ENCODE peak calls at places on chromosome 21, in eight cellular contexts. T is tibial artery; M is CD4-positive, alpha-beta memory T cell; K is kidney; G is pancreas; F is CD8-positive, alpha-beta T cell; J is uterus; Y is naive thymus-derived CD4-positive, alpha-beta T cell. D is an unnamed sample. For H3K4me1, the result is how much of the 10 kb centered on the place peaks cover.

GRCh38 chr21:36297938-36298572 is 21.9 kb upstream of the MORC3 start:
- DNase-seq in T (peak), M (peak), K (no peak), G (no peak), F (peak), J (peak), Y (peak), D (peak)

GRCh38 chr21:26826801-26827200 is 18.4 kb downstream of the ADAMTS1 start:
- DNase-seq in T (no peak), M (no peak), K (no peak), G (no peak), F (no peak), J (no peak), Y (no peak), D (no peak)

GRCh38 chr21:32578107-32578691 is 7.1 kb downstream of the TCP10L start:
- DNase-seq in T (no peak), M (no peak), K (no peak), G (no peak), F (no peak), J (no peak), Y (no peak), D (no peak)

GRCh38 chr21:32918467-32919140 is 107.1 kb upstream of the OLIG2 start:
- DNase-seq in T (no peak), M (no peak), K (no peak), G (no peak), F (no peak), J (no peak), Y (no peak), D (no peak)

GRCh38 chr21:41249476-41249875 is 67.1 kb upstream of the FAM3B start:
- DNase-seq in T (no peak), M (no peak), K (no peak), G (peak), F (no peak), J (no peak), Y (no peak), D (no peak)

GRCh38 chr21:30426732-30427131 is 1.0 kb upstream of the KRTAP13-3 start:
- DNase-seq in T (no peak), M (no peak), K (no peak), G (no peak), F (no peak), J (no peak), Y (no peak), D (no peak)

GRCh38 chr21:36320421-36321324 is 676 bp downstream of the MORC3 start:
- DNase-seq in T (peak), M (no peak), K (peak), G (peak), F (no peak), J (peak), Y (peak), D (no peak)

GRCh38 chr21:46581780-46582307 is 23.0 kb downstream of the S100B start:
- DNase-seq in T (no peak), M (no peak), K (no peak), G (no peak), F (no peak), J (no peak), Y (no peak), D (no peak)

GRCh38 chr21:36093512-36093911 is 23.7 kb downstream of the CBR1 start:
- DNase-seq in T (no peak), M (no peak), K (no peak), G (no peak), F (no peak), J (no peak), Y (no peak), D (no peak)

GRCh38 chr21:41168391-41169257 is 664 bp downstream of the BACE2 start:
- DNase-seq in T (peak), M (no peak), K (peak), G (peak), F (no peak), J (peak), Y (no peak), D (no peak)

GRCh38 chr21:40300300-40300699 is 433.1 kb downstream of the PCP4 start:
- DNase-seq in T (no peak), M (no peak), K (no peak), G (no peak), F (no peak), J (no peak), Y (no peak), D (no peak)

GRCh38 chr21:21463456-21463855 is 465.2 kb downstream of the NCAM2 start:
- DNase-seq in T (no peak), M (no peak), K (no peak), G (no peak), F (no peak), J (no peak), Y (no peak), D (no peak)

GRCh38 chr21:41283211-41283818 is 33.3 kb upstream of the FAM3B start:
- DNase-seq in T (no peak), M (peak), K (no peak), G (no peak), F (peak), J (peak), Y (peak), D (peak)

GRCh38 chr21:41091561-41091960 is 76.4 kb upstream of the BACE2 start:
- DNase-seq in T (no peak), M (no peak), K (no peak), G (no peak), F (no peak), J (no peak), Y (no peak), D (no peak)

GRCh38 chr21:21973806-21974205 is 975.6 kb downstream of the NCAM2 start:
- DNase-seq in T (no peak), M (no peak), K (no peak), G (no peak), F (no peak), J (no peak), Y (no peak), D (no peak)

GRCh38 chr21:46551636-46552241 is 53.1 kb downstream of the S100B start:
- DNase-seq in T (no peak), M (peak), K (no peak), G (no peak), F (peak), J (no peak), Y (peak), D (peak)

GRCh38 chr21:32386195-32386870 is 6.5 kb downstream of the URB1 start:
- DNase-seq in T (no peak), M (no peak), K (no peak), G (no peak), F (no peak), J (no peak), Y (no peak), D (no peak)

GRCh38 chr21:38819719-38820147 is 14.0 kb downstream of the ETS2 start:
- DNase-seq in T (no peak), M (no peak), K (no peak), G (no peak), F (no peak), J (no peak), Y (no peak), D (no peak)

GRCh38 chr21:17554619-17555472 is 42.0 kb downstream of the CXADR start:
- DNase-seq in T (no peak), M (no peak), K (no peak), G (no peak), F (no peak), J (no peak), Y (no peak), D (no peak)

GRCh38 chr21:39696196-39696595 is 48.8 kb upstream of the IGSF5 start:
- DNase-seq in T (no peak), M (no peak), K (no peak), G (no peak), F (no peak), J (no peak), Y (no peak), D (no peak)

GRCh38 chr21:37396855-37397254 is 30.3 kb downstream of the DYRK1A start:
- DNase-seq in T (no peak), M (no peak), K (no peak), G (no peak), F (no peak), J (no peak), Y (no peak), D (no peak)
- H3K4me1 ChIP-seq in T (under half), M (half or more), K (under half), G (under half), F (half or more), J (under half), Y (under half), D (under half)

GRCh38 chr21:42530167-42530518 is 16.5 kb downstream of the SLC37A1 start:
- DNase-seq in T (no peak), M (no peak), K (no peak), G (no peak), F (no peak), J (no peak), Y (no peak), D (no peak)

GRCh38 chr21:42532466-42533181 is 19.0 kb downstream of the SLC37A1 start:
- DNase-seq in T (peak), M (no peak), K (peak), G (peak), F (no peak), J (peak), Y (no peak), D (no peak)

GRCh38 chr21:42533306-42533962 is 19.8 kb downstream of the SLC37A1 start:
- DNase-seq in T (no peak), M (no peak), K (peak), G (peak), F (no peak), J (no peak), Y (no peak), D (no peak)

GRCh38 chr21:42533963-42534355 is 20.3 kb downstream of the SLC37A1 start:
- DNase-seq in T (no peak), M (no peak), K (no peak), G (no peak), F (no peak), J (no peak), Y (no peak), D (no peak)

GRCh38 chr21:42531771-42532170 is 18.1 kb downstream of the SLC37A1 start:
- DNase-seq in T (no peak), M (no peak), K (peak), G (peak), F (no peak), J (no peak), Y (no peak), D (no peak)
- H3K4me1 ChIP-seq in T (under half), M (under half), K (under half), G (under half), F (under half), J (under half), Y (under half), D (under half)

DNA sequence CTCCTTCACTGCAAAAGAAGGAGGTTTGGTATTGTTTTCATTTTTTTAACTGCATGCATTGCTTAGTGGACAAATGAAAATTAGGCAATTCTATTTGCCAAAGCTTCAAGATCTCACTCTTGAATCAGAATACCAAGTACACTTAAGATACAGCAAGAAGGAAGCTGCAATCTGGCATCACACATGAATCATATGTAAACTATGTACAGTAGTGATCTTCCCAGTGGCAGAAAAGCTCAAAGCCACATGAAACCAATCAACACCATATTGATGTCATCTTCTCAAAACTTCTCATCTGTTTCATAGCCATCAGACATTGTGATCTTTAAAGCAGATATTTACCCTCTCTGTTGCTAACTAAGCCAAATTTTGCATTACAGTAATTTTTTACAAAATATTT is 550.1 kb downstream of the LTN1 start:
- DNase-seq in T (no peak), M (no peak), K (no peak), G (no peak), F (no peak), J (no peak), Y (no peak), D (no peak)
- H3K4me1 ChIP-seq in T (under half), M (under half), K (under half), G (under half), F (under half), J (under half), Y (under half), D (under half)

DNA sequence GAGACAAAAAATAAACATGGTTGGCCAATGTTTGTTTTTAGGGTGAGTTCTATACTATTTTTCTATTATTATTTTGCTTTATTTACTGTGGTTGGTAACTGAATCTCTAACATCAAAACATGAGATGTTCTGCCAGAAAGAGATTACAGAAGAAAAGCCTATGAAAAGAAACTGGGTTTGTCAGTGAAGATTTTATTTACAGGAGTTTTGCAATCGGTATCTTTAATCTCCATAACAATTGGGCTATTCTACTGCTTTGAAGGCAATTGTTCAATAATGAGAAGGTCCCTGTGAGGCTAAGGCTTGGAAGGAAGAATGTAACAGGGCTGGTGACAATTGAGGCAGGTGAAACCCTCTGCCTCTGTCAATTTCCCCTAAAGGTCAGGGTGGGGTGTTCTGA is 155.5 kb downstream of the CLIC6 start:
- DNase-seq in T (no peak), M (no peak), K (no peak), G (no peak), F (no peak), J (no peak), Y (no peak), D (no peak)
- H3K4me1 ChIP-seq in T (under half), M (under half), K (under half), G (under half), F (under half), J (under half), Y (under half), D (under half)

GRCh38 chr21:45413922-45414321 is 9.0 kb downstream of the COL18A1 start:
- DNase-seq in T (no peak), M (no peak), K (peak), G (no peak), F (no peak), J (no peak), Y (no peak), D (no peak)
- H3K4me1 ChIP-seq in T (half or more), M (under half), K (half or more), G (under half), F (under half), J (under half), Y (under half), D (under half)

GRCh38 chr21:44926364-44927101 is 5.8 kb upstream of the ITGB2 start:
- DNase-seq in T (no peak), M (peak), K (peak), G (no peak), F (peak), J (no peak), Y (peak), D (peak)

GRCh38 chr21:44923481-44924084 is 2.9 kb upstream of the ITGB2 start:
- DNase-seq in T (no peak), M (no peak), K (no peak), G (no peak), F (no peak), J (no peak), Y (no peak), D (no peak)

GRCh38 chr21:44924611-44925010 is 3.9 kb upstream of the ITGB2 start:
- DNase-seq in T (no peak), M (no peak), K (no peak), G (no peak), F (no peak), J (no peak), Y (no peak), D (no peak)

GRCh38 chr21:44927259-44927586 is 6.5 kb upstream of the ITGB2 start:
- DNase-seq in T (no peak), M (no peak), K (no peak), G (no peak), F (no peak), J (no peak), Y (no peak), D (no peak)

DNA sequence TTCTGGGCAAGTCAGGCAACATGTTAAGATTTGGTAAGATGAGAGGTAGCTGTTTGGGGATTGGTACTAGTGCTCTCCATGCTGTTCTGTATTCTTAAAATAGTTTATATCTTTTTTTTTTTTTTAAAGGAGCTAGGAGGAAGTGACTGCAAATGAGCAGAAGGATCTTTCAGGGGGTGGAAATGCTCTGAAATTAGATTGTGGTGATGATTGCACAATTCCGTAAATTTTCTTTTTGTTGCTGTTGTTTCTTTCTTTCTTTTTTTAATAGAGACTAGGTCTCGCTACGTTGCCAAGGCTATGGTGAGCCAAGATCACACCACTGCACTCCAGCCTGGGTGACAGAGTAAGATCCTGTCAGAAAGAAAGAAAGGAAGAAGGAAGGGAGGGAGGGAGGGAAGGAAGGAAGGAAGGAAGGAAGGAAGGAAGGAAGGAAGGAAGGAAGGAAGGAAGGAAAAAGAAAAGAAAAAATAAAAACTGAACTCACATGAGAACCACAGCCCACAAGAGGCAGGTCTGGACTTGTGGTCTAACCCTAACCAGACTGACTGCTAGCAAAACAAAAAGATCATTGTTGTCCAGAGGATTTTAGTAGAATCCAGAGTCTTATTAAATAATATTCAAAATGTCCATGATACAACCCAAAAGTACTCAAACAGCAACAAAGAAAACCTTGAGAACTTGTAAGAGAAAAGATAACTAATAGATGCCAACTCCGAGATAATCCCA is 4.5 kb upstream of the ITGB2 start:
- DNase-seq in T (no peak), M (no peak), K (no peak), G (no peak), F (no peak), J (no peak), Y (peak), D (no peak)
- H3K4me1 ChIP-seq in T (under half), M (half or more), K (under half), G (under half), F (half or more), J (under half), Y (under half), D (half or more)

D was measured in effector memory CD4-positive, alpha-beta T cell.